ENCODE peak calls at places on chromosomes 12 and 14, in four cellular contexts. M is fibroblast of the aortic adventitia, B is RCC 7860, P is head of caudate nucleus. D is an unnamed sample.

GRCh38 chr12:66984962-66985361 is 284.2 kb upstream of the CAND1 start:
- DNase-seq in M (no peak), B (no peak), P (no peak), D (peak)

GRCh38 chr12:15227004-15227679 is 5.9 kb upstream of the RERG start:
- DNase-seq in P (peak), M (peak), B (peak), D (no peak)

GRCh38 chr14:100103261-100104005 is 38.2 kb downstream of the EVL start:
- DNase-seq in M (peak), B (no peak), P (no peak), D (no peak)

GRCh38 chr14:78075610-78076277 is 94.4 kb upstream of the NRXN3 start:
- DNase-seq in B (no peak), P (no peak), M (no peak), D (no peak)

GRCh38 chr12:78674311-78675085 is 190.1 kb upstream of the SYT1 start:
- DNase-seq in B (no peak), M (peak), P (no peak), D (no peak)

GRCh38 chr14:94591871-94592270 is 10.6 kb downstream of the SERPINA5 start:
- DNase-seq in M (no peak), B (no peak), P (no peak), D (no peak)

GRCh38 chr12:2322554-2323120 is 269.9 kb downstream of the CACNA1C start:
- DNase-seq in P (no peak), B (no peak), M (no peak), D (no peak)

GRCh38 chr12:15268927-15269552 is 47.8 kb upstream of the RERG start:
- DNase-seq in P (peak), M (peak), B (peak), D (peak)

GRCh38 chr14:39175445-39176262 is 600 bp downstream of the PNN start:
- DNase-seq in M (no peak), P (no peak), B (no peak), D (no peak)

GRCh38 chr12:25785164-25785563 is 173.3 kb upstream of the RASSF8 start:
- DNase-seq in B (no peak), P (no peak), M (no peak), D (no peak)

GRCh38 chr14:72513994-72514659 is 379.8 kb downstream of the DPF3 start:
- DNase-seq in B (peak), M (peak), P (no peak), D (peak)

GRCh38 chr12:67773896-67774295 is 125.4 kb downstream of the DYRK2 start:
- DNase-seq in P (no peak), B (no peak), M (peak), D (no peak)

GRCh38 chr12:109544955-109545531 is 28.3 kb downstream of the MMAB start:
- DNase-seq in P (no peak), B (peak), M (peak), D (peak)

GRCh38 chr12:117684471-117684870 is 284.3 kb downstream of the KSR2 start:
- DNase-seq in P (no peak), M (no peak), B (no peak), D (no peak)

GRCh38 chr12:77855548-77855947 is 24.9 kb downstream of the NAV3 start:
- DNase-seq in P (no peak), B (no peak), M (no peak), D (no peak)

GRCh38 chr12:124648710-124649384 is 81.4 kb upstream of the NCOR2 start:
- DNase-seq in B (no peak), P (no peak), M (no peak), D (no peak)

GRCh38 chr12:101018540-101018939 is 191.5 kb downstream of the SLC5A8 start:
- DNase-seq in M (peak), P (no peak), B (peak), D (peak)

GRCh38 chr12:52319097-52319496 is 2.1 kb downstream of the KRT83 start:
- DNase-seq in P (no peak), M (no peak), B (no peak), D (no peak)

GRCh38 chr14:63406341-63406740 is 87.6 kb upstream of the GPHB5 start:
- DNase-seq in B (no peak), M (peak), P (no peak), D (no peak)

GRCh38 chr12:108633534-108634224 is at the start of gene SELPLG:
- DNase-seq in P (peak), B (peak), M (no peak), D (no peak)

GRCh38 chr14:86654558-86655184 is 1124.7 kb downstream of the FLRT2 start:
- DNase-seq in M (peak), B (peak), P (peak), D (no peak)

GRCh38 chr12:95385246-95385645 is 88.7 kb upstream of the METAP2 start:
- DNase-seq in P (no peak), M (peak), B (no peak), D (no peak)

GRCh38 chr12:1798734-1799067 is 21.7 kb upstream of the LRTM2 start:
- DNase-seq in B (no peak), P (no peak), M (no peak), D (no peak)

GRCh38 chr12:52686756-52687487 is 6.7 kb upstream of the KRT1 start:
- DNase-seq in P (no peak), M (no peak), B (no peak), D (no peak)

GRCh38 chr12:93174048-93174447 is 203.7 kb upstream of the NUDT4 start:
- DNase-seq in B (no peak), P (no peak), M (peak), D (no peak)

GRCh38 chr12:9340422-9341259 is 132.4 kb upstream of the PZP start:
- DNase-seq in M (no peak), B (no peak), P (no peak), D (no peak)

GRCh38 chr12:8108808-8109398 is 14.5 kb upstream of the CLEC4A start:
- DNase-seq in P (peak), M (peak), B (peak), D (peak)

GRCh38 chr14:96039633-96040311 is 610 bp downstream of the C14orf132 start:
- DNase-seq in B (no peak), M (peak), P (peak), D (no peak)

GRCh38 chr14:57390037-57390805 is at the start of gene NAA30:
- DNase-seq in B (peak), M (peak), P (peak), D (peak)

GRCh38 chr12:87661770-87662402 is 367.3 kb downstream of the C12orf50 start:
- DNase-seq in B (peak), P (no peak), M (peak), D (no peak)

GRCh38 chr14:68703093-68703492 is 89.8 kb downstream of the ZFP36L1 start:
- DNase-seq in P (no peak), B (peak), M (peak), D (peak)

GRCh38 chr12:42741771-42742510 is 152.4 kb upstream of the PRICKLE1 start:
- DNase-seq in P (no peak), M (peak), B (peak), D (peak)

GRCh38 chr14:21101802-21102413 is 1.0 kb downstream of the TMEM253 start:
- DNase-seq in M (no peak), P (no peak), B (no peak), D (no peak)

GRCh38 chr14:97058071-97058470 is 260.9 kb downstream of the VRK1 start:
- DNase-seq in M (no peak), P (no peak), B (no peak), D (no peak)

GRCh38 chr14:89428556-89429196 is 11.6 kb upstream of the FOXN3 start:
- DNase-seq in P (no peak), M (peak), B (no peak), D (no peak)

D was measured in kidney epithelial cell.